ENCODE peak calls at places on chromosomes 2 and 18, in nine cellular contexts. T is KBM-7, H is cardiac muscle cell, E is T-helper 1 cell, G is hypothalamus, W is HFFc6, J is HepG2, Q is ELR, X is AG08396. Y is an unnamed sample.

GRCh38 chr18:77016936-77017335 is 115.6 kb downstream of the MBP start:
- DNase-seq in T (no peak), H (no peak), E (no peak), G (peak; percentile 98), W (no peak), J (no peak), Q (no peak), X (no peak), Y (no peak)

GRCh38 chr2:138267161-138267901 is 234.2 kb upstream of the SPOPL start:
- DNase-seq in T (no peak), H (peak; percentile 86), E (no peak), G (no peak), W (peak; percentile 66), J (no peak), Q (peak; percentile 88), X (peak; percentile 33), Y (no peak)

GRCh38 chr18:72840109-72840508 is 27.7 kb downstream of the NETO1 start:
- DNase-seq in T (no peak), H (no peak), E (no peak), G (no peak), W (no peak), J (no peak), Q (no peak), X (no peak), Y (no peak)

GRCh38 chr2:74267068-74267467 is 68.7 kb downstream of the MTHFD2 start:
- DNase-seq in T (peak; percentile 32), H (no peak), E (peak; percentile 33), G (no peak), W (no peak), J (peak; percentile 57), Q (peak; percentile 10), X (no peak), Y (no peak)

GRCh38 chr2:35298493-35298892 is 1057.1 kb upstream of the CRIM1 start:
- DNase-seq in T (no peak), H (peak; percentile 24), E (no peak), G (no peak), W (peak; percentile 9), J (no peak), Q (peak; percentile 2), X (no peak), Y (peak; percentile 22)

GRCh38 chr2:232292395-232293154 is 86.0 kb upstream of the ALPP start:
- DNase-seq in T (peak; percentile 87), H (peak; percentile 70), E (no peak), G (peak; percentile 28), W (peak; percentile 41), J (peak; percentile 58), Q (peak; percentile 73), X (peak; percentile 70), Y (peak; percentile 11)

GRCh38 chr2:160331258-160332025 is 131.4 kb upstream of the ITGB6 start:
- DNase-seq in T (no peak), H (no peak), E (no peak), G (no peak), W (no peak), J (no peak), Q (no peak), X (no peak), Y (no peak)

GRCh38 chr2:232537079-232537478 is 2.4 kb upstream of the CHRNG start:
- DNase-seq in T (no peak), H (no peak), E (no peak), G (no peak), W (no peak), J (peak; percentile 48), Q (peak; percentile 24), X (no peak), Y (no peak)

GRCh38 chr18:45415614-45416013 is 199.7 kb upstream of the SLC14A2 start:
- DNase-seq in T (no peak), H (no peak), E (no peak), G (no peak), W (no peak), J (no peak), Q (no peak), X (no peak), Y (no peak)

GRCh38 chr2:228875152-228875875 is 395.8 kb downstream of the PID1 start:
- DNase-seq in T (no peak), H (peak; percentile 19), E (no peak), G (no peak), W (peak; percentile 36), J (no peak), Q (peak; percentile 60), X (no peak), Y (no peak)

GRCh38 chr2:6986251-6986893 is 69.2 kb downstream of the RNF144A start:
- DNase-seq in T (no peak), H (peak; percentile 57), E (no peak), G (no peak), W (no peak), J (no peak), Q (no peak), X (no peak), Y (no peak)

GRCh38 chr2:201786471-201786870 is 5.7 kb upstream of the ALS2 start:
- DNase-seq in T (no peak), H (no peak), E (no peak), G (no peak), W (peak; percentile 41), J (no peak), Q (no peak), X (no peak), Y (no peak)

GRCh38 chr18:9575558-9575957 is 38.8 kb downstream of the PPP4R1 start:
- DNase-seq in T (no peak), H (peak; percentile 99), E (no peak), G (peak; percentile 59), W (peak; percentile 86), J (peak; percentile 95), Q (peak; percentile 90), X (peak; percentile 62), Y (peak; percentile 85)

GRCh38 chr18:4352746-4353522 is 102.2 kb downstream of the DLGAP1 start:
- DNase-seq in T (no peak), H (no peak), E (no peak), G (no peak), W (no peak), J (no peak), Q (no peak), X (no peak), Y (no peak)

GRCh38 chr2:189685540-189686229 is 11.2 kb downstream of the ANKAR start:
- DNase-seq in T (peak; percentile 62), H (peak; percentile 79), E (no peak), G (no peak), W (peak; percentile 25), J (no peak), Q (peak; percentile 50), X (peak; percentile 41), Y (no peak)

GRCh38 chr2:89831686-89832498 is 1140.4 kb downstream of the RPIA start:
- DNase-seq in T (no peak), H (no peak), E (no peak), G (no peak), W (no peak), J (no peak), Q (no peak), X (no peak), Y (no peak)

GRCh38 chr2:236581546-236581945 is 11.9 kb downstream of the ACKR3 start:
- DNase-seq in T (no peak), H (no peak), E (no peak), G (no peak), W (no peak), J (no peak), Q (no peak), X (no peak), Y (no peak)

GRCh38 chr2:134243244-134243643 is 10.6 kb upstream of the MGAT5 start:
- DNase-seq in T (no peak), H (no peak), E (no peak), G (no peak), W (no peak), J (no peak), Q (no peak), X (no peak), Y (no peak)

GRCh38 chr18:1302861-1303260 is 398.2 kb downstream of the ADCYAP1 start:
- DNase-seq in T (no peak), H (no peak), E (no peak), G (no peak), W (no peak), J (no peak), Q (no peak), X (no peak), Y (no peak)

GRCh38 chr2:117835990-117836760 is 21.7 kb downstream of the DDX18 start:
- DNase-seq in T (no peak), H (peak; percentile 90), E (peak; percentile 33), G (peak; percentile 59), W (peak; percentile 86), J (peak; percentile 54), Q (peak; percentile 82), X (peak; percentile 90), Y (peak; percentile 48)

GRCh38 chr2:98468621-98469236 is 24.1 kb downstream of the INPP4A start:
- DNase-seq in T (no peak), H (peak; percentile 32), E (no peak), G (no peak), W (no peak), J (no peak), Q (peak; percentile 15), X (no peak), Y (no peak)

GRCh38 chr2:58578276-58578675 is 337.2 kb upstream of the FANCL start:
- DNase-seq in T (no peak), H (no peak), E (no peak), G (no peak), W (no peak), J (no peak), Q (no peak), X (no peak), Y (no peak)

GRCh38 chr2:197599285-197599965 is 76.0 kb downstream of the RFTN2 start:
- DNase-seq in T (peak; percentile 70), H (peak; percentile 64), E (no peak), G (peak; percentile 17), W (peak; percentile 9), J (peak; percentile 69), Q (peak; percentile 59), X (peak; percentile 71), Y (no peak)

GRCh38 chr18:5339202-5339834 is 43.8 kb upstream of the ZBTB14 start:
- DNase-seq in T (no peak), H (no peak), E (no peak), G (no peak), W (no peak), J (peak; percentile 87), Q (no peak), X (no peak), Y (no peak)